ENCODE peak calls at places on chromosome 22, in five cellular contexts. J is mucosa of descending colon, X is neural crest cell, R is psoas muscle, S is IMR-90. C is an unnamed sample.

GRCh38 chr22:32106930-32107329 is 52.2 kb downstream of the C22orf42 start:
- DNase-seq in S (no peak), J (no peak), R (no peak), X (peak), C (no peak)

GRCh38 chr22:47012589-47013365 is 250.3 kb downstream of the TBC1D22A start:
- DNase-seq in R (no peak), S (peak), J (no peak), X (no peak), C (peak)

GRCh38 chr22:43832393-43833265 is 20.5 kb upstream of the EFCAB6 start:
- DNase-seq in X (no peak), J (no peak), S (no peak), R (peak), C (no peak)

GRCh38 chr22:46592390-46592872 is 27.8 kb upstream of the GRAMD4 start:
- DNase-seq in J (peak), R (no peak), X (no peak), S (peak), C (peak)

GRCh38 chr22:48885271-48885918 is 942.3 kb downstream of the BRD1 start:
- DNase-seq in S (no peak), R (peak), X (no peak), J (no peak), C (no peak)

GRCh38 chr22:33853200-33854097 is 66.8 kb downstream of the LARGE1 start:
- DNase-seq in J (peak), S (peak), X (no peak), R (peak), C (peak)

GRCh38 chr22:46472722-46473016 is 64.8 kb downstream of the CELSR1 start:
- DNase-seq in X (no peak), S (no peak), J (no peak), R (no peak), C (no peak)

GRCh38 chr22:40042312-40042711 is 47.6 kb downstream of the FAM83F start:
- DNase-seq in X (no peak), S (no peak), J (no peak), R (no peak), C (no peak)

GRCh38 chr22:37065149-37065548 is 13.6 kb downstream of the KCTD17 start:
- DNase-seq in R (no peak), X (no peak), S (no peak), J (no peak), C (no peak)

GRCh38 chr22:47213571-47214230 is 451.3 kb downstream of the TBC1D22A start:
- DNase-seq in R (peak), X (no peak), J (no peak), S (no peak), C (no peak)

GRCh38 chr22:49999063-49999900 is 13.3 kb downstream of the IL17REL start:
- DNase-seq in X (peak), J (peak), S (no peak), R (peak), C (no peak)

GRCh38 chr22:36610567-36610966 is 81.6 kb upstream of the EIF3D start:
- DNase-seq in S (no peak), J (no peak), X (no peak), R (no peak), C (no peak)

GRCh38 chr22:33465554-33465953 is 407.4 kb upstream of the SYN3 start:
- DNase-seq in R (no peak), X (no peak), S (no peak), J (no peak), C (no peak)

GRCh38 chr22:21016644-21017420 is 1.9 kb downstream of the P2RX6 start:
- DNase-seq in X (no peak), J (no peak), S (no peak), R (peak), C (no peak)

GRCh38 chr22:20422965-20423635 is 14.5 kb downstream of the SCARF2 start:
- DNase-seq in J (no peak), S (no peak), X (no peak), R (peak), C (no peak)

GRCh38 chr22:23305321-23305910 is 125.1 kb downstream of the BCR start:
- DNase-seq in S (peak), R (no peak), X (no peak), J (peak), C (peak)

GRCh38 chr22:49506010-49506400 is 321.7 kb downstream of the BRD1 start:
- DNase-seq in R (no peak), S (no peak), J (no peak), X (no peak), C (no peak)

GRCh38 chr22:39960791-39961746 is 872 bp downstream of the TMA7B start:
- DNase-seq in J (no peak), S (peak), R (no peak), X (no peak), C (peak)

GRCh38 chr22:38826386-38826785 is 17.4 kb downstream of the NPTXR start:
- DNase-seq in R (peak), J (peak), X (no peak), S (no peak), C (no peak)

GRCh38 chr22:38823076-38823475 is 20.8 kb downstream of the NPTXR start:
- DNase-seq in X (no peak), J (no peak), S (no peak), R (no peak), C (no peak)

GRCh38 chr22:38823637-38824036 is 20.2 kb downstream of the NPTXR start:
- DNase-seq in R (no peak), S (no peak), X (no peak), J (no peak), C (no peak)

GRCh38 chr22:38826801-38827200 is 17.0 kb downstream of the NPTXR start:
- DNase-seq in J (peak), R (peak), X (no peak), S (no peak), C (no peak)

DNA sequence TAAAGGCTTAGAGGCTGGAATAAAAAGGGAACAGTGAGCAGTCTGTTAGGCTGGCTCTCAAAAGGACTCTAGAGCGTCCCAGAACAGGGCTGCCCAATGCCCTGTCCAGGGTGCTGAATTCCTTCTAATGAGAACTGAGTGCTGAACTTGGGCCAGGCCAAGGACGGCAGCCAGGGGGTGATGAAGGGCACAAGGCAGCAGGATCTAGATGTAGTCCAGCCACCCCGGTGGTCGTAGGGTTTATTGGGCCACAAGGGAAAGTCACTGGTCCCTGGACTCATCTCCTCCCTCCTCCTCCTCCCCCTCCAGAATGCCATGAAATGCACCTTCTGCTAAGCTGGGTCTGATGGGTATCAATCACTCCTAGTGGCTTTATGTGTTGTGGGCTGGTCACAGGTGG is 19.2 kb downstream of the NPTXR start:
- DNase-seq in R (no peak), S (peak), J (no peak), X (peak), C (no peak)
- TF ChIP-seq CTCF in R (no peak), S (peak), J (no peak), X (peak), C (peak)

GRCh38 chr22:30868663-30869385 is 99.8 kb downstream of the MORC2 start:
- DNase-seq in J (peak), R (peak), X (no peak), S (peak), C (no peak)

GRCh38 chr22:30866216-30866615 is 102.4 kb downstream of the MORC2 start:
- DNase-seq in R (no peak), X (no peak), J (no peak), S (no peak), C (no peak)

GRCh38 chr22:30867746-30868662 is 100.6 kb downstream of the MORC2 start:
- DNase-seq in R (peak), S (no peak), J (peak), X (no peak), C (no peak)

GRCh38 chr22:30865656-30866055 is 102.9 kb downstream of the MORC2 start:
- DNase-seq in X (no peak), R (no peak), S (no peak), J (peak), C (no peak)

DNA sequence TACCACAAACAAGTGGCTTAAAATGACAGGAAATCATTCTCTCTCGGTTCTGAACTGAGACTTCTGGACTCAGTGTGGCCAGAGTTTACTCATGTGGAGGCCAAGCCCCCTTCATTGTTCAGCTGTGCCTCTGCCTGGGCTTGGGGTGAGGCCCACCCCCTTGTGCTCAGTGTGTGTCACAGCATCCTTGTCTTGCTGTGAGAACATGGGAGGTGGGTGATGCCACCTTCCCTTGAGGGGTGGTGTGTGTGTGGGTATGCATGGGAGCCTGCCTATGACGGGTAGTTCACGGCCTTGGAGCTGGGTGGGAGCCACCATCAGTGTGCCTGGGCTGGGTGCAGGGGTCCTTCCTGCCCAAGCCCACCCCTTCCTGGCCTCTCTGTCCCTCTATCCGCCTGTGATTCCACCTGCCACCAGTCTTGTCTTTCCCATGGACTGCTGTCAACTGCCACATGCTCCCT is 101.7 kb downstream of the MORC2 start:
- DNase-seq in S (no peak), R (no peak), J (peak), X (no peak), C (no peak)
- TF ChIP-seq CTCF in S (peak), R (no peak), J (no peak), X (peak), C (no peak)

GRCh38 chr22:25903294-25903693 is 161.3 kb downstream of the MYO18B start:
- DNase-seq in J (no peak), R (no peak), X (peak), S (no peak), C (no peak)
- TF ChIP-seq CTCF in J (no peak), R (no peak), X (peak), S (no peak), C (no peak)

GRCh38 chr22:25051073-25051472 is 98.6 kb downstream of the KIAA1671 start:
- DNase-seq in S (no peak), X (no peak), R (no peak), J (no peak), C (no peak)
- TF ChIP-seq CTCF in S (peak), X (peak), R (peak), J (no peak), C (peak)

C was measured in AG09309.